ENCODE peak calls at places on chromosomes 13 and 19, in nine cellular contexts. R, Y, H, X, C, N, E, F and I are unnamed samples. For H3K27me3, the result is how much of the 10 kb centered on the place peaks cover.

GRCh38 chr19:35734273-35734672 is 8.0 kb downstream of the IGFLR1 start:
- DNase-seq in N (no peak), X (no peak), C (no peak), H (no peak), Y (no peak), F (no peak), E (no peak), R (no peak), I (no peak)

GRCh38 chr19:45133661-45134060 is 27.1 kb downstream of the NKPD1 start:
- DNase-seq in X (no peak), Y (no peak), C (no peak), N (no peak), E (no peak), H (no peak), R (no peak), F (no peak), I (no peak)

GRCh38 chr13:33662392-33662791 is 155.6 kb upstream of the RFC3 start:
- DNase-seq in H (no peak), R (no peak), C (no peak), Y (no peak), F (no peak), X (no peak), E (no peak), N (no peak), I (no peak)

GRCh38 chr13:93086329-93086728 is 140.3 kb upstream of the GPC6 start:
- DNase-seq in C (no peak), X (no peak), E (no peak), H (no peak), R (no peak), Y (no peak), F (no peak), N (no peak), I (no peak)

GRCh38 chr19:49224856-49225255 is 67.3 kb downstream of the TRPM4 start:
- DNase-seq in X (peak), H (peak), Y (no peak), R (peak), E (no peak), C (no peak), F (no peak), N (peak), I (peak)

GRCh38 chr13:23460921-23461320 is 27.4 kb upstream of the SACS start:
- DNase-seq in E (no peak), F (no peak), Y (no peak), R (no peak), H (no peak), N (no peak), X (no peak), C (no peak), I (no peak)

GRCh38 chr19:33686687-33687541 is 65.2 kb downstream of the CHST8 start:
- DNase-seq in H (no peak), F (peak), X (no peak), R (no peak), Y (no peak), N (no peak), E (no peak), C (no peak), I (no peak)

GRCh38 chr19:48695743-48696352 is at the start of gene FUT2:
- DNase-seq in R (no peak), N (peak), E (no peak), C (no peak), H (no peak), Y (no peak), X (no peak), F (no peak), I (no peak)

GRCh38 chr19:29287061-29287460 is 74.1 kb upstream of the UQCRFS1 start:
- DNase-seq in N (no peak), F (no peak), X (no peak), Y (no peak), R (no peak), C (no peak), E (no peak), H (no peak), I (no peak)

GRCh38 chr19:30783936-30784335 is 411.8 kb downstream of the ZNF536 start:
- DNase-seq in R (no peak), H (no peak), E (no peak), Y (no peak), F (no peak), N (no peak), X (no peak), C (no peak), I (no peak)

GRCh38 chr13:48790199-48790598 is 136.5 kb downstream of the CYSLTR2 start:
- DNase-seq in H (no peak), C (no peak), F (peak), Y (no peak), E (no peak), R (no peak), N (no peak), X (no peak), I (no peak)

GRCh38 chr19:33558846-33559245 is 37.3 kb upstream of the PEPD start:
- DNase-seq in Y (no peak), C (no peak), R (no peak), H (no peak), X (no peak), F (no peak), E (peak), N (no peak), I (no peak)

GRCh38 chr13:28744091-28744536 is 25.3 kb upstream of the SLC46A3 start:
- DNase-seq in Y (no peak), N (peak), X (no peak), E (peak), H (peak), C (no peak), F (no peak), R (no peak), I (no peak)

GRCh38 chr19:49487277-49488045 is at the start of gene RPL13A:
- DNase-seq in N (peak), E (peak), F (peak), X (peak), H (peak), R (peak), Y (peak), C (peak), I (peak)

GRCh38 chr13:41613471-41613870 is 156.1 kb downstream of the RGCC start:
- DNase-seq in F (no peak), E (no peak), X (no peak), N (no peak), C (no peak), Y (no peak), R (no peak), H (no peak), I (no peak)

DNA sequence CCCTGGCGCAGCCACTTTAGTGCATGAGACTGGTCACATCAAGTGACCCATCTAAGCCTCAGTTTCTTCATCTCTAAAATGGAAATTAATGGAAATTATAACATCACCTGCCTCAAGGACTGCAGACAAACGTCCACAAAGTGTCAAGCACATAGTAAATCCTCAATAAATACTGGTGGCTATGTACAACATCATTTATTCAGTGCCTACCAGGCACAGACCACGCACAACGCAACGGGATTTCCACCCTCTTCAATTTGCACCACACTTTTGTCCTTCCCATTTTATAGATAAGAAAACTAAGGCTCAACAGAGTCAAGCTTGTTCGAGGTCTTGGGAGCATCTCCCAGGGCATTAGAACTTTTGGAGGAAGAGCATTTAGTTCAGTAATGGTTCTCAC is 1.4 kb downstream of the ELAVL1 start:
- DNase-seq in N (no peak), H (no peak), R (no peak), E (no peak), C (no peak), F (no peak), X (no peak), Y (no peak), I (no peak)
- H3K27ac ChIP-seq in N (peak), H (no peak), R (no peak), E (no peak), C (no peak), F (no peak), X (no peak), Y (no peak), I (no peak)

GRCh38 chr13:46010148-46010547 is 42.4 kb downstream of the ZC3H13 start:
- DNase-seq in X (no peak), Y (no peak), E (no peak), N (peak), C (no peak), R (no peak), H (no peak), F (no peak), I (no peak)
- TF ChIP-seq CTCF in X (peak), Y (peak), E (no peak), N (peak), C (no peak), R (peak), H (no peak), F (peak), I (no peak)

GRCh38 chr19:42469311-42470239 is 26.8 kb upstream of the CXCL17 start:
- DNase-seq in R (no peak), Y (no peak), N (no peak), X (no peak), C (no peak), F (no peak), H (peak), E (no peak), I (no peak)

GRCh38 chr19:42467437-42467760 is 24.7 kb upstream of the CXCL17 start:
- DNase-seq in R (no peak), X (no peak), N (no peak), F (no peak), H (no peak), C (no peak), Y (no peak), E (no peak), I (no peak)

GRCh38 chr19:42465827-42466280 is 23.1 kb upstream of the CXCL17 start:
- DNase-seq in E (no peak), C (no peak), H (no peak), R (no peak), Y (no peak), F (no peak), X (no peak), N (no peak), I (no peak)

GRCh38 chr19:42466521-42467436 is 24.0 kb upstream of the CXCL17 start:
- DNase-seq in C (no peak), X (no peak), N (no peak), F (no peak), H (no peak), E (no peak), R (no peak), Y (no peak), I (no peak)

DNA sequence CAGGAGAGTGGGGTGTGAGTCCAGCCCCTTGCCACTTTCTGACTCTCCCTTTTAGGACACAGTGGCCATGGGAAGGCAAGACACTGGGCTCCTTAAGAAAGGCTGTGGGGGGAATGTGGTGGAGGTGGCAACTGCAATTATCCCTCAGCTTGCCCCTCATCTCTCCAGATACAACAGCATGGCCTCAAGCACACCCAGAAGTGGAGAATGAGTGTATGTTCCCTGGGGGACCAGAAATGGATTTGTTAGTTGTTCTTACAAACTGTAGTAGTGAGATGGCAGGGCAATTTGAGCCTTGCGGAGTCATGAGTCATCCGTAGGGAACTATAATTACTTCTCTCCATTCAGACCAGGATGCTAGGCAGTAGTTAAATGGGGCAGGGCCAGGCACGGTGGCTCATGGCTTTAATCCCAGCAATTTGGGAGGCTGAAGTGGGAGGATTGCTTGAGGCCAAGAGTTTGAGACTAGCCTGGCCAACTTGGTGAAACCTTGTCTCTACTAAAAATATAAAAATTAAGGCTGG is 25.6 kb upstream of the CXCL17 start:
- DNase-seq in R (no peak), C (no peak), E (no peak), Y (no peak), N (no peak), X (no peak), H (peak), F (no peak), I (no peak)
- H3K27me3 ChIP-seq in R (under half), C (under half), E (under half), Y (under half), N (under half), X (under half), H (under half), F (under half), I (under half)

GRCh38 chr19:27736225-27736624 is 1476.7 kb downstream of the UQCRFS1 start:
- DNase-seq in C (no peak), Y (no peak), E (no peak), N (no peak), R (no peak), X (no peak), H (no peak), F (no peak), I (no peak)
- H3K27ac ChIP-seq in C (no peak), Y (no peak), E (no peak), N (no peak), R (no peak), X (no peak), H (no peak), F (no peak), I (no peak)

GRCh38 chr19:53882391-53883050 is 524 bp downstream of the PRKCG start:
- DNase-seq in H (no peak), E (no peak), C (no peak), Y (peak), N (peak), X (no peak), R (no peak), F (no peak), I (no peak)
- TF ChIP-seq CTCF in H (no peak), E (no peak), C (no peak), Y (no peak), N (no peak), X (no peak), R (no peak), F (no peak), I (no peak)